ENCODE peak calls at places on chromosomes 4 and X, in six cellular contexts. One of them, this sample, is unnamed.

GRCh38 chr4:98262431-98262830 is 1.2 kb downstream of the RAP1GDS1 start:
- DNase-seq in HepG2: no peak
- DNase-seq in GM23338: peak
- DNase-seq in SK-N-SH: no peak
- DNase-seq in K562: peak
- DNase-seq in HCT116: no peak
- DNase-seq in this sample: no peak

GRCh38 chr4:146095091-146095690 is 80.3 kb upstream of the LSM6 start:
- DNase-seq in HCT116: peak
- DNase-seq in SK-N-SH: peak
- DNase-seq in GM23338: peak
- DNase-seq in HepG2: peak
- DNase-seq in K562: peak
- DNase-seq in this sample: peak

GRCh38 chrX:33840176-33840575 is 291.9 kb downstream of the FAM47A start:
- DNase-seq in K562: no peak
- DNase-seq in HepG2: no peak
- DNase-seq in HCT116: no peak
- DNase-seq in GM23338: no peak
- DNase-seq in SK-N-SH: no peak
- DNase-seq in this sample: no peak

GRCh38 chrX:65034641-65035450 is 58.6 kb upstream of the ZC4H2 start:
- DNase-seq in HepG2: peak
- DNase-seq in SK-N-SH: peak
- DNase-seq in HCT116: peak
- DNase-seq in GM23338: peak
- DNase-seq in K562: peak
- DNase-seq in this sample: peak

GRCh38 chr4:72809208-72809607 is 240.2 kb upstream of the ADAMTS3 start:
- DNase-seq in K562: no peak
- DNase-seq in HCT116: no peak
- DNase-seq in HepG2: no peak
- DNase-seq in GM23338: no peak
- DNase-seq in SK-N-SH: no peak
- DNase-seq in this sample: no peak

GRCh38 chrX:18931972-18932371 is 51.9 kb downstream of the PHKA2 start:
- DNase-seq in SK-N-SH: peak
- DNase-seq in K562: peak
- DNase-seq in GM23338: peak
- DNase-seq in HepG2: peak
- DNase-seq in HCT116: no peak
- DNase-seq in this sample: no peak

GRCh38 chrX:103376979-103377324 is 614 bp downstream of the BEX3 start:
- DNase-seq in HCT116: no peak
- DNase-seq in K562: no peak
- DNase-seq in HepG2: no peak
- DNase-seq in SK-N-SH: peak
- DNase-seq in GM23338: peak
- DNase-seq in this sample: no peak

GRCh38 chr4:3812211-3812934 is 46.2 kb downstream of the ADRA2C start:
- DNase-seq in GM23338: no peak
- DNase-seq in SK-N-SH: no peak
- DNase-seq in HCT116: no peak
- DNase-seq in HepG2: peak
- DNase-seq in K562: no peak
- DNase-seq in this sample: no peak

GRCh38 chr4:137956256-137956655 is 285.9 kb downstream of the SLC7A11 start:
- DNase-seq in SK-N-SH: no peak
- DNase-seq in GM23338: no peak
- DNase-seq in K562: no peak
- DNase-seq in HepG2: no peak
- DNase-seq in HCT116: no peak
- DNase-seq in this sample: no peak

GRCh38 chr4:6992728-6993655 is 50.2 kb upstream of the TADA2B start:
- DNase-seq in K562: no peak
- DNase-seq in SK-N-SH: peak
- DNase-seq in GM23338: no peak
- DNase-seq in HCT116: no peak
- DNase-seq in HepG2: no peak
- DNase-seq in this sample: no peak

GRCh38 chr4:83905952-83906351 is 370.0 kb downstream of the GPAT3 start:
- DNase-seq in SK-N-SH: no peak
- DNase-seq in GM23338: peak
- DNase-seq in HCT116: no peak
- DNase-seq in HepG2: peak
- DNase-seq in K562: peak
- DNase-seq in this sample: no peak

GRCh38 chrX:109347618-109348017 is 134.3 kb downstream of the GUCY2F start:
- DNase-seq in HepG2: no peak
- DNase-seq in K562: no peak
- DNase-seq in GM23338: peak
- DNase-seq in SK-N-SH: no peak
- DNase-seq in HCT116: peak
- DNase-seq in this sample: no peak

GRCh38 chr4:1004071-1004418 is 7.4 kb upstream of the FGFRL1 start:
- DNase-seq in K562: no peak
- DNase-seq in SK-N-SH: no peak
- DNase-seq in HepG2: no peak
- DNase-seq in HCT116: no peak
- DNase-seq in GM23338: no peak
- DNase-seq in this sample: no peak

GRCh38 chrX:107678957-107679740 is 50.8 kb downstream of the PRPS1 start:
- DNase-seq in K562: peak
- DNase-seq in GM23338: no peak
- DNase-seq in HepG2: no peak
- DNase-seq in SK-N-SH: no peak
- DNase-seq in HCT116: no peak
- DNase-seq in this sample: peak

GRCh38 chr4:179415016-179415841 is 1973.0 kb upstream of the AGA start:
- DNase-seq in SK-N-SH: no peak
- DNase-seq in K562: no peak
- DNase-seq in HCT116: no peak
- DNase-seq in HepG2: no peak
- DNase-seq in GM23338: no peak
- DNase-seq in this sample: no peak

GRCh38 chr4:110614173-110614948 is 8.5 kb downstream of the PITX2 start:
- DNase-seq in HCT116: no peak
- DNase-seq in GM23338: peak
- DNase-seq in K562: no peak
- DNase-seq in HepG2: no peak
- DNase-seq in SK-N-SH: no peak
- DNase-seq in this sample: no peak

GRCh38 chr4:108393870-108394269 is 225.1 kb upstream of the LEF1 start:
- DNase-seq in HepG2: no peak
- DNase-seq in K562: no peak
- DNase-seq in HCT116: no peak
- DNase-seq in SK-N-SH: no peak
- DNase-seq in GM23338: no peak
- DNase-seq in this sample: no peak

GRCh38 chrX:133653363-133653762 is 238.1 kb upstream of the GPC4 start:
- DNase-seq in SK-N-SH: no peak
- DNase-seq in GM23338: no peak
- DNase-seq in K562: no peak
- DNase-seq in HepG2: no peak
- DNase-seq in HCT116: no peak
- DNase-seq in this sample: no peak

GRCh38 chr4:25834411-25835107 is 28.2 kb downstream of the SEL1L3 start:
- DNase-seq in HepG2: no peak
- DNase-seq in SK-N-SH: no peak
- DNase-seq in K562: no peak
- DNase-seq in HCT116: no peak
- DNase-seq in GM23338: no peak
- DNase-seq in this sample: no peak

GRCh38 chr4:81724925-81725329 is 253.2 kb upstream of the RASGEF1B start:
- DNase-seq in HCT116: no peak
- DNase-seq in HepG2: peak
- DNase-seq in SK-N-SH: no peak
- DNase-seq in K562: peak
- DNase-seq in GM23338: no peak
- DNase-seq in this sample: no peak

GRCh38 chr4:153909672-153910071 is 120.8 kb upstream of the SFRP2 start:
- DNase-seq in GM23338: no peak
- DNase-seq in K562: no peak
- DNase-seq in SK-N-SH: no peak
- DNase-seq in HepG2: no peak
- DNase-seq in HCT116: no peak
- DNase-seq in this sample: no peak

GRCh38 chr4:153905231-153905630 is 116.3 kb upstream of the SFRP2 start:
- DNase-seq in K562: no peak
- DNase-seq in GM23338: no peak
- DNase-seq in HCT116: no peak
- DNase-seq in HepG2: no peak
- DNase-seq in SK-N-SH: no peak
- DNase-seq in this sample: no peak

GRCh38 chr4:153901220-153901619 is 112.3 kb upstream of the SFRP2 start:
- DNase-seq in GM23338: no peak
- DNase-seq in K562: no peak
- DNase-seq in SK-N-SH: no peak
- DNase-seq in HepG2: no peak
- DNase-seq in HCT116: no peak
- DNase-seq in this sample: no peak

GRCh38 chr4:153900426-153900825 is 111.5 kb upstream of the SFRP2 start:
- DNase-seq in HepG2: no peak
- DNase-seq in SK-N-SH: no peak
- DNase-seq in GM23338: no peak
- DNase-seq in HCT116: no peak
- DNase-seq in K562: no peak
- DNase-seq in this sample: no peak

GRCh38 chr4:153904011-153904410 is 115.1 kb upstream of the SFRP2 start:
- DNase-seq in K562: no peak
- DNase-seq in HCT116: no peak
- DNase-seq in SK-N-SH: no peak
- DNase-seq in HepG2: no peak
- DNase-seq in GM23338: no peak
- DNase-seq in this sample: no peak
- TF ChIP-seq REST in K562: no peak
- TF ChIP-seq REST in HCT116: no peak
- TF ChIP-seq REST in SK-N-SH: no peak
- TF ChIP-seq REST in HepG2: no peak
- TF ChIP-seq REST in GM23338: no peak
- TF ChIP-seq REST in this sample: no peak

GRCh38 chrX:42691196-42691595 is 86.8 kb downstream of the PPP1R2C start:
- DNase-seq in GM23338: no peak
- DNase-seq in HCT116: no peak
- DNase-seq in HepG2: no peak
- DNase-seq in SK-N-SH: no peak
- DNase-seq in K562: no peak
- DNase-seq in this sample: no peak

GRCh38 chrX:42686296-42686695 is 91.7 kb downstream of the PPP1R2C start:
- DNase-seq in HepG2: no peak
- DNase-seq in GM23338: no peak
- DNase-seq in SK-N-SH: no peak
- DNase-seq in HCT116: no peak
- DNase-seq in K562: no peak
- DNase-seq in this sample: no peak

GRCh38 chrX:42684062-42684461 is 93.9 kb downstream of the PPP1R2C start:
- DNase-seq in K562: no peak
- DNase-seq in SK-N-SH: no peak
- DNase-seq in HCT116: no peak
- DNase-seq in GM23338: no peak
- DNase-seq in HepG2: no peak
- DNase-seq in this sample: no peak

DNA sequence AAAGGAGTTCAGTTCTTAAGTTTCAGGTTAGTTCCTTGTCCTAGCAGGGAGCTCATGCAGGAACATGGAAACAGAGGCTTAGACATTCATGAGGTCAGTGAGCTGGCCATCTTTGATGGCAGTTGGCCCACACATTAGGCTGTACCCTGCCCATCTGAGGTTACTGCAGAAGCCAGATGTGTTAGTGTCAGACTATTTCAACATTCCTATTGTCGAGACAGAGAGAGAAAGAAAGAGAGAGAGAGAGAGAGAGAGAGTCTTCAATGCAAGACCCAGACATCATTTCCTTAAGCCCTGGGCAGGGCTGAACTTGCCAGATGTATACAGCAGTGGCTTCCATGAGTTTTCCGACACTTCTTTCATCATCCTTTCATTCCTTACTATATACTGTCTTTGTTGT is 91.3 kb downstream of the PPP1R2C start:
- DNase-seq in HepG2: no peak
- DNase-seq in GM23338: no peak
- DNase-seq in SK-N-SH: no peak
- DNase-seq in K562: no peak
- DNase-seq in HCT116: no peak
- DNase-seq in this sample: no peak
- TF ChIP-seq POLR2AphosphoS5 in HepG2: no peak
- TF ChIP-seq POLR2AphosphoS5 in GM23338: no peak
- TF ChIP-seq POLR2AphosphoS5 in SK-N-SH: no peak
- TF ChIP-seq POLR2AphosphoS5 in K562: no peak
- TF ChIP-seq POLR2AphosphoS5 in HCT116: no peak
- TF ChIP-seq POLR2AphosphoS5 in this sample: no peak

DNA sequence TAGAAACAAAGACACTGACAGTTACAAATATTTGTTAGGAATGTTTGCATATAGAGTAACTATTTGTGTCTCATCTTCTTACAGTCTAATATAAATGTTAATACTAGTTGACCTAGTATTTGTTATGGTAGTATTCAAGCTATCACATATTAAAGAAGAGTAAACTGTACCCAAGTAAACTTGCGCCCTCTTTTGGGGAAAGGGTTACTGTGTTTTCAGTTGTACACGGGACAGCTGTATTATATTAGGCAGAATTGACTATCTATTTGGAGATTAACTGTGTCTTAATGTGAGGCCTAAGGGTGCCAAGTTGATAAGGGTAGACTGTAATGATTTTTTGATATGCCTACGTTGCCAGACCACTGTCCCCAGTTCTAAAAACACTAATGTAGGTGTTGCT is 172.9 kb upstream of the CXCL13 start:
- DNase-seq in GM23338: peak
- DNase-seq in HCT116: no peak
- DNase-seq in SK-N-SH: no peak
- DNase-seq in HepG2: peak
- DNase-seq in K562: peak
- DNase-seq in this sample: no peak
- TF ChIP-seq CTCF in GM23338: peak
- TF ChIP-seq CTCF in HCT116: peak
- TF ChIP-seq CTCF in SK-N-SH: peak
- TF ChIP-seq CTCF in HepG2: peak
- TF ChIP-seq CTCF in K562: no peak
- TF ChIP-seq CTCF in this sample: no peak

GRCh38 chr4:150725957-150726523 is 144.1 kb downstream of the MAB21L2 start:
- DNase-seq in K562: no peak
- DNase-seq in SK-N-SH: no peak
- DNase-seq in HCT116: no peak
- DNase-seq in GM23338: no peak
- DNase-seq in HepG2: no peak
- DNase-seq in this sample: no peak

GRCh38 chr4:150723727-150724411 is 141.9 kb downstream of the MAB21L2 start:
- DNase-seq in HCT116: no peak
- DNase-seq in GM23338: no peak
- DNase-seq in K562: no peak
- DNase-seq in SK-N-SH: no peak
- DNase-seq in HepG2: no peak
- DNase-seq in this sample: no peak

GRCh38 chr4:150722908-150723362 is 141.0 kb downstream of the MAB21L2 start:
- DNase-seq in HepG2: no peak
- DNase-seq in GM23338: peak
- DNase-seq in SK-N-SH: no peak
- DNase-seq in K562: no peak
- DNase-seq in HCT116: no peak
- DNase-seq in this sample: peak

GRCh38 chr4:150717952-150718351 is 136.0 kb downstream of the MAB21L2 start:
- DNase-seq in K562: no peak
- DNase-seq in HCT116: no peak
- DNase-seq in GM23338: no peak
- DNase-seq in HepG2: no peak
- DNase-seq in SK-N-SH: no peak
- DNase-seq in this sample: no peak

GRCh38 chr4:150720973-150721518 is 139.1 kb downstream of the MAB21L2 start:
- DNase-seq in HCT116: no peak
- DNase-seq in K562: no peak
- DNase-seq in GM23338: no peak
- DNase-seq in HepG2: no peak
- DNase-seq in SK-N-SH: no peak
- DNase-seq in this sample: no peak
- TF ChIP-seq REST in HCT116: no peak
- TF ChIP-seq REST in K562: no peak
- TF ChIP-seq REST in GM23338: no peak
- TF ChIP-seq REST in HepG2: no peak
- TF ChIP-seq REST in SK-N-SH: no peak
- TF ChIP-seq REST in this sample: no peak